ENCODE peak calls at places on chromosomes 4 and X, in four cellular contexts. A is cardiac muscle cell, X is thyroid gland, V is mesothelial cell of epicardium. Y is an unnamed sample.

GRCh38 chr4:41360911-41361830 is 104.4 kb downstream of the UCHL1 start:
- DNase-seq in A (peak), X (peak), V (peak), Y (peak)

GRCh38 chr4:107825072-107825789 is 499 bp downstream of the SGMS2 start:
- DNase-seq in A (peak), X (peak), V (no peak), Y (peak)

GRCh38 chr4:62544428-62544827 is 1344.3 kb downstream of the ADGRL3 start:
- DNase-seq in A (no peak), X (no peak), V (no peak), Y (no peak)

GRCh38 chr4:140296335-140296753 is 77.1 kb upstream of the SCOC start:
- DNase-seq in A (no peak), X (peak), V (peak), Y (peak)

GRCh38 chr4:23775694-23776093 is 114.2 kb downstream of the PPARGC1A start:
- DNase-seq in A (no peak), X (peak), V (no peak), Y (peak)

GRCh38 chr4:119861731-119862130 is 204.9 kb downstream of the MAD2L1 start:
- DNase-seq in A (no peak), X (no peak), V (no peak), Y (no peak)

GRCh38 chr4:158169516-158169915 is 3.3 kb downstream of the GASK1B start:
- DNase-seq in A (no peak), X (no peak), V (no peak), Y (no peak)

GRCh38 chr4:4456351-4456750 is 69.4 kb downstream of the NSG1 start:
- DNase-seq in A (no peak), X (no peak), V (no peak), Y (no peak)

GRCh38 chr4:40340034-40340433 is 4.9 kb downstream of the CHRNA9 start:
- DNase-seq in A (no peak), X (no peak), V (no peak), Y (no peak)

GRCh38 chr4:176927664-176928063 is 134.9 kb upstream of the VEGFC start:
- DNase-seq in A (no peak), X (no peak), V (no peak), Y (no peak)

GRCh38 chrX:28225508-28225907 is 244.3 kb upstream of the DCAF8L1 start:
- DNase-seq in A (no peak), X (no peak), V (no peak), Y (no peak)

GRCh38 chrX:65643786-65644111 is 23.7 kb upstream of the MSN start:
- DNase-seq in A (no peak), X (no peak), V (no peak), Y (no peak)

GRCh38 chr4:158861766-158862165 is 92.9 kb downstream of the FNIP2 start:
- DNase-seq in A (no peak), X (no peak), V (no peak), Y (no peak)

GRCh38 chrX:93169771-93170170 is 503.6 kb downstream of the NAP1L3 start:
- DNase-seq in A (no peak), X (no peak), V (no peak), Y (no peak)

GRCh38 chr4:140038031-140038533 is 115.9 kb downstream of the MAML3 start:
- DNase-seq in A (no peak), X (no peak), V (no peak), Y (no peak)

GRCh38 chr4:27218013-27218412 is 357.4 kb downstream of the STIM2 start:
- DNase-seq in A (no peak), X (no peak), V (no peak), Y (no peak)

GRCh38 chr4:56267558-56267957 is 119.7 kb downstream of the AASDH start:
- DNase-seq in A (no peak), X (no peak), V (no peak), Y (no peak)
- TF ChIP-seq CTCF in A (no peak), X (no peak), V (no peak), Y (no peak)

DNA sequence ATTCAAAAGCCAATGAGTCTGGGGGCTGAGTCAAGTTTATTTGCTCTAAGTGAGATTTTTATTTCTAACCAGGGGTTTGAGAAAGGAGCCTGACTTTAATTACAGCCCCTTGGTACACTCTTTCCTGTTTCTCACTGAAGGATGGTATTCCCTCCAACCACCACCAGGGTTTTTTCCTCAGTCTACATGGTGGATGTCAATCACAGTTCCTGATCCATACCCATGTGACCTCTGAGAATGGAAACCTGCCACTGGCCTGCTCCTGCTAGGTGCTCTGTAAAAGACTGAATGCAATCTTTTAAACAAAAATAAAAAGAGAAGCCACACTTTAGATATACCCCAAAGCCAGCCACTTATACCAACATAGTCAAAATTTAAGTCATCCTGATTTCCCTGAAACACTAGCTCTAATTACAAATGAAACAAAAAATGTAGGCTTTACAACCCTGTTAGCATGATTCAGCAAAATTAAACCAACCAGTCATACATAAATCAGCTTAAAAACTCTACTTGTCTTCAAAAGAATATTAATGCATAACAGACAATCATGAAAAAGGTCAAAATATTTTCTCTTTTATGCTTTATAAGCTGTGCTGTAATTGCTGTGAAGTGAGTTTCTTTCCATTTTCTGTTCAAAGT is 112.1 kb upstream of the NWD2 start:
- DNase-seq in A (no peak), X (no peak), V (no peak), Y (no peak)
- TF ChIP-seq CTCF in A (no peak), X (no peak), V (peak), Y (no peak)

DNA sequence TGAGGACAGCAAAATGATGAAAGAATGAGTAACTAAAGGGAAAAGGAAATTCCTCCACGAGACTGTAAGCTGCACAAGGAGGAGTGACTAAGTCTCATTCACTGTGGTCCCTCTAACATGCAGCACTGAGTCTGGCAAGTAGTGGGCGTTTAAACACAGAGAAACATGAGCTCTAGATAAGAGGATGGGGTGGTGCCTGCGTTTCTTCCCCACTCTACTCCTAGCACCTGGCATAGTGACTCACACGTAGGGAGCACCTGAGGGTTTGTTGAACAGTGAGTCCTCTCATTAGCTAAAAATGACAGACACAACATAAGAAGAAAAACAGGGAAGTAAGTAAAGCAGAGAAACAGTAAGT is 105.8 kb upstream of the CBR4 start:
- DNase-seq in A (peak), X (no peak), V (no peak), Y (peak)
- TF ChIP-seq CTCF in A (peak), X (no peak), V (no peak), Y (peak)

DNA sequence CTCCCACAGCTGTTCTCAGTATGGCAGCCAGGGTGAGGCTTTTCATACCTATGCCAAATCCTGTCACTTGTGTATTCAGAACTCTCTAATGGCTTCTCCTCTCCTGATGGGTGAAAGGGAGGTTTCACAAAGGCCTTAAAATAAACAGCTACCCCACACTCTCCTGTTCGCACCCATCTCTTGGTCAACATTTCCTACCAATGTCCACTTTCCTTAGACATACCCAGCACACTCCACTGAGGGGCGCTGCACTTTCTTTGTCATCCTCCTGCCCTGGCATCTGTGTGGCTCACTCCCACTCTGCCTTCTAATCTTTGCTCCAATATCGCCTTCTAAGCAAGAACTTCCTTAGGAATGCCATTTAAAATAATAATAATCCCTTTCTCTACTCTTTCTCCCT is 313.3 kb downstream of the PPP3CA start:
- DNase-seq in A (no peak), X (no peak), V (no peak), Y (no peak)
- TF ChIP-seq CTCF in A (peak), X (no peak), V (no peak), Y (no peak)

GRCh38 chr4:141654098-141654497 is 17.7 kb downstream of the IL15 start:
- DNase-seq in A (peak), X (peak), V (no peak), Y (peak)
- TF ChIP-seq CTCF in A (peak), X (no peak), V (no peak), Y (no peak)

GRCh38 chrX:76821276-76821675 is 393.8 kb downstream of the MAGEE1 start:
- DNase-seq in A (no peak), X (no peak), V (no peak), Y (no peak)

DNA sequence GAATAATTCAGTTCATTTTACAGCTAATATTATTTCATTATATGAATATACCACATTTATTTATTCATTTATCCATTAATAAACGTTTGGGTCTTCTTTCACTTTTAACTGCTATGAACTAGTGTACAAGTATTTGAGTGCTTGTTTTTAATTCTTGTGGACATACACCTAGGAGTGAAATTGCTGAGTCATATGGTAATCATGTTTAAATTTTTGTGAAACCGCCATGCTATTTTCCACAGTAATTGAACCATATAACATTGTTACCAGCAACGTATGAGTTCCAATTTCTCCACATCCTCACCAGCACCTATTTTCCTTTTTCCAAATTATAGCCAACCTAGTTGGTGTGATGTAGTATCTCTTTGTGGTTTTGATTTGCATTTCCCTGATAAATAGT is 388.2 kb downstream of the MAGEE1 start:
- DNase-seq in A (no peak), X (no peak), V (no peak), Y (no peak)
- TF ChIP-seq CTCF in A (no peak), X (no peak), V (no peak), Y (no peak)

DNA sequence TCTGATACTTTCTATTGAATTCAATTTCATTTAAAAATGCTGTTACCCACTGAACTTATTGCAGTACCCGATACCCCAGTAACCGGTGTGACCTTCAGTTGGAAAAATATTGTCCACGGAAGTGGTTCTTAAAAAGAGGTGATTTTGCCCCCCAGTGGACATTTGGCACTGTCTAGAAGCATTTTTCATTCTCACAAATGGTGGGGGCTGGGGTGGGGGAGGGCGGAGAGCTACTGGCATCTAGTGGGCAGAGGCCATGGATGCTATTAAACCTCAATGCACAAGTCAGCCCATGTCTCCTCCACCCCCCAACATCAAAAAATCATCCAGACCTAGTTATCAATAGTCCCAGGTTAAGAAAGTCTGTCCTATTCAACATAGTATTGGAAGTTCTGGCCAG is 19.6 kb upstream of the CHM start:
- DNase-seq in A (no peak), X (no peak), V (no peak), Y (no peak)
- TF ChIP-seq CTCF in A (no peak), X (no peak), V (no peak), Y (no peak)

GRCh38 chrX:143788265-143788664 is 67.7 kb upstream of the SPANXN2 start:
- DNase-seq in A (peak), X (no peak), V (no peak), Y (no peak)
- TF ChIP-seq CTCF in A (peak), X (no peak), V (no peak), Y (peak)

GRCh38 chr4:113106076-113106475 is 56.6 kb downstream of the ANK2 start:
- DNase-seq in A (peak), X (no peak), V (no peak), Y (no peak)
- TF ChIP-seq CTCF in A (peak), X (peak), V (peak), Y (peak)

GRCh38 chrX:150587585-150588503 is 19.4 kb downstream of the MTM1 start:
- DNase-seq in A (no peak), X (peak), V (no peak), Y (no peak)
- TF ChIP-seq CTCF in A (peak), X (peak), V (peak), Y (peak)